ENCODE peak calls at places on chromosome 6, in seven cellular contexts. I is transverse colon, Q is left ventricle myocardium inferior, T is cardiac muscle cell, W is Peyer's patch, K is testis, L is hepatocyte. C is an unnamed sample.

GRCh38 chr6:105374010-105374420 is 28.9 kb downstream of the PREP start:
- DNase-seq in I (no peak), Q (no peak), T (peak; percentile 46), W (no peak), K (no peak), L (peak; percentile 73), C (no peak)

GRCh38 chr6:14625173-14625895 is 507.8 kb downstream of the CD83 start:
- DNase-seq in I (no peak), Q (no peak), T (no peak), W (no peak), K (no peak), L (no peak), C (no peak)

GRCh38 chr6:48916523-48917050 is 546.5 kb downstream of the MMUT start:
- DNase-seq in I (no peak), Q (no peak), T (no peak), W (no peak), K (no peak), L (no peak), C (no peak)

GRCh38 chr6:33869121-33869520 is 65.3 kb upstream of the MLN start:
- DNase-seq in I (no peak), Q (no peak), T (no peak), W (no peak), K (no peak), L (no peak), C (no peak)

GRCh38 chr6:50850223-50850751 is 31.6 kb downstream of the TFAP2B start:
- DNase-seq in I (no peak), Q (no peak), T (no peak), W (no peak), K (peak; percentile 71), L (peak; percentile 57), C (no peak)

GRCh38 chr6:26197736-26198625 is 110.8 kb downstream of the HFE start:
- DNase-seq in I (peak; percentile 84), Q (no peak), T (peak; percentile 24), W (peak; percentile 85), K (no peak), L (peak; percentile 49), C (peak; percentile 26)

GRCh38 chr6:157967486-157967885 is 14.2 kb upstream of the SYNJ2 start:
- DNase-seq in I (no peak), Q (no peak), T (no peak), W (no peak), K (no peak), L (no peak), C (no peak)

GRCh38 chr6:126176266-126176665 is 163.6 kb upstream of the CENPW start:
- DNase-seq in I (no peak), Q (no peak), T (peak; percentile 50), W (no peak), K (no peak), L (no peak), C (no peak)

GRCh38 chr6:14889172-14889571 is 356.7 kb upstream of the JARID2 start:
- DNase-seq in I (no peak), Q (no peak), T (peak; percentile 29), W (no peak), K (no peak), L (peak; percentile 44), C (no peak)

GRCh38 chr6:163354779-163355431 is 59.6 kb upstream of the QKI start:
- DNase-seq in I (no peak), Q (peak; percentile 73), T (peak; percentile 74), W (no peak), K (peak; percentile 88), L (no peak), C (peak; percentile 82)

GRCh38 chr6:15132854-15133670 is 112.8 kb upstream of the JARID2 start:
- DNase-seq in I (no peak), Q (no peak), T (peak; percentile 36), W (peak; percentile 60), K (no peak), L (peak; percentile 73), C (no peak)

GRCh38 chr6:56536536-56536935 is 106.2 kb downstream of the DST start:
- DNase-seq in I (no peak), Q (no peak), T (no peak), W (no peak), K (no peak), L (no peak), C (no peak)

GRCh38 chr6:87199787-87200186 is 44.4 kb downstream of the ZNF292 start:
- DNase-seq in I (no peak), Q (no peak), T (no peak), W (no peak), K (no peak), L (no peak), C (peak; percentile 25)

GRCh38 chr6:82247634-82248232 is at the start of gene IBTK:
- DNase-seq in I (peak; percentile 96), Q (peak; percentile 95), T (peak; percentile 95), W (peak; percentile 97), K (peak; percentile 97), L (peak; percentile 96), C (peak; percentile 96)

GRCh38 chr6:43276180-43277082 is 21.6 kb upstream of the SLC22A7 start:
- DNase-seq in I (peak; percentile 75), Q (no peak), T (peak; percentile 39), W (peak; percentile 77), K (no peak), L (peak; percentile 61), C (no peak)

GRCh38 chr6:166484863-166485262 is 101.6 kb downstream of the RAMACL start:
- DNase-seq in I (no peak), Q (peak; percentile 5), T (no peak), W (no peak), K (no peak), L (no peak), C (no peak)

GRCh38 chr6:66328181-66328580 is 621.2 kb upstream of the EYS start:
- DNase-seq in I (no peak), Q (no peak), T (no peak), W (no peak), K (no peak), L (no peak), C (no peak)

GRCh38 chr6:149453597-149454340 is 31.0 kb downstream of the ZC3H12D start:
- DNase-seq in I (no peak), Q (no peak), T (no peak), W (peak; percentile 37), K (no peak), L (no peak), C (no peak)

GRCh38 chr6:146871613-146872465 is 273.1 kb downstream of the ADGB start:
- DNase-seq in I (no peak), Q (no peak), T (no peak), W (peak; percentile 69), K (no peak), L (peak; percentile 31), C (no peak)

GRCh38 chr6:166097914-166098522 is 69.6 kb downstream of the TBXT start:
- DNase-seq in I (peak; percentile 69), Q (peak; percentile 78), T (peak; percentile 89), W (peak; percentile 72), K (peak; percentile 92), L (peak; percentile 87), C (peak; percentile 65)

GRCh38 chr6:8182857-8183256 is 80.5 kb upstream of the EEF1E1 start:
- DNase-seq in I (no peak), Q (no peak), T (peak; percentile 22), W (no peak), K (no peak), L (no peak), C (no peak)

GRCh38 chr6:8181162-8181909 is 79.0 kb upstream of the EEF1E1 start:
- DNase-seq in I (no peak), Q (no peak), T (no peak), W (no peak), K (no peak), L (no peak), C (no peak)

GRCh38 chr6:8180327-8181161 is 78.2 kb upstream of the EEF1E1 start:
- DNase-seq in I (no peak), Q (no peak), T (peak; percentile 50), W (no peak), K (no peak), L (no peak), C (no peak)

GRCh38 chr6:8183266-8183665 is 80.9 kb upstream of the EEF1E1 start:
- DNase-seq in I (no peak), Q (no peak), T (no peak), W (no peak), K (no peak), L (no peak), C (no peak)

GRCh38 chr6:8182209-8182845 is 80.0 kb upstream of the EEF1E1 start:
- DNase-seq in I (no peak), Q (no peak), T (peak; percentile 30), W (no peak), K (no peak), L (no peak), C (no peak)
- H3K27ac ChIP-seq in I (no peak overlapping the region), Q (no peak overlapping the region), T (peak overlapping the region; percentile 7), W (no peak overlapping the region), K (no peak overlapping the region), L (no peak overlapping the region), C (no peak overlapping the region)

DNA sequence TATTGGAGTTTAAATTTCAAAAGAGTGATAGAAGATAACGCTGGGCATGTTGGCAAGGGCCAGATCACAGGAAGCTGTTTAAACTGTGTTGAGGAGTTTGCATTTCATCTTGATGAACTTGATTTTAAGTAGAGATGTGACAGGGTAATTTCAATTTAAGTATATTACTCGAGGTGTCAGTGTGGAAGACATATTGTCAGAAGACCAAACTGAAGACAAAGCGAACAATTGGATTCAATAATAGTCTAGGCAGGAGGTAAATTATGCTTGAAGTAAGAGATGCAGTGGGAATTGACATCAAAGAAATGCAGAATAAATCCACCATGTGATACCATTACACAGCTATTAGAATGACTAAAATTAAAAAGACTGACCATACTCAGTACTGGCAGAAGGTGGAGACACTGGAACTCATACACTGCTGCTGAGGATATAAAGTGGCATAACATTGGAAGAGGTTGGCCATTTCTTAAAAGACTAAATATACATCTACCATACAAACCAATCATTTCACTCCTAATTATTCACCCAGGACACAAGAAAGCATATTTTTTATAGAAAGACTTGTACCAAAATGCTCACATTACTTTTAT is 240.8 kb downstream of the ARHGAP18 start:
- DNase-seq in I (no peak), Q (no peak), T (no peak), W (no peak), K (no peak), L (no peak), C (no peak)
- TF ChIP-seq CTCF in I (no peak), Q (no peak), T (no peak), W (no peak), K (no peak), L (no peak), C (no peak)

DNA sequence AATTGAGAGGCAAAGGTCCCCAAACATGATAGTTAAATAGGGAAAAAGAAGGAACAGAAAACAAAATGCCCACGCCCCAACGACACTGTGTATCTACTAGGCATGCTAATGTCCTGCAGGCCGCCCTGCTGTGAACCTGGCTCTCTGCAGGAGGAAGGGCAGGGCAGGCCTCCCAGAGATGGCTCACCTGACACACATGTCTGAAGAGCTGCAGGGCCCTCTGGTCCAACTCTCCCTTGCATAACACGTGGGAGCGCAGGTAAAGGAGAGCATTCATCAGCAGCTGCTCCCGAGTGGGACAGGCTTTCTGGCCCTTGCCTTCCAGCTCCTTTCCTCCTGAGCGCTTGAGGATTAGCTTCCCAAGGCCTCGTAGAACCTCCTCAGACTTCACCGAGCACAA is 53.7 kb upstream of the LYRM2 start:
- DNase-seq in I (no peak), Q (no peak), T (no peak), W (no peak), K (no peak), L (no peak), C (no peak)
- H3K36me3 ChIP-seq in I (no peaks in the 10 kb centered on the region), Q (peaks cover 89% of the 10 kb centered on the region), T (peaks cover 38% of the 10 kb centered on the region), W (peaks cover 87% of the 10 kb centered on the region), K (no peaks in the 10 kb centered on the region), L (no peaks in the 10 kb centered on the region), C (peaks cover 97% of the 10 kb centered on the region)

DNA sequence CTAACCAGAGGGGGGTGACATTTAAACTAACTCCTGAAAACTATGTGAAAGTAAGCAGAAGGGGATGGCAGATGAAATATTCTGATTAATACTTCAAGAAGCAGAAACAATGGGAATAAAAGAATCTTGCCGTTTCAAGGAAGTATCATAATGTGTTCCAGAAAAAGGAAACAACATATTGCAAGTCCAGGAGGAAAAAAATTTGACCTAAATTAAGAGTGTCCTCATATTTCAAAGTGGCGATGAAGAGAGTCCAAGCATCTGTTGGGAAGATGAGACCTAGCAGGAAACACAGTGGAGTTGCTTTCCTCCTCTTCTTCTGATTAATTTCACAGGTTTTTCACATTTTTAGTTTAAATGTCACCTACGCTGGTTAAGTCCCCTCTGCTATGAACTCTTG is 45.6 kb upstream of the TNFAIP3 start:
- DNase-seq in I (no peak), Q (no peak), T (no peak), W (no peak), K (no peak), L (no peak), C (no peak)
- H3K27ac ChIP-seq in I (no peak overlapping the region), Q (peak overlapping the region; percentile 25), T (no peak overlapping the region), W (no peak overlapping the region), K (peak overlapping the region; percentile 21), L (no peak overlapping the region), C (no peak overlapping the region)